ENCODE peak calls at places on chromosomes 11 and 22, in eight cellular contexts. One of them, this sample, is unnamed.

GRCh38 chr11:112523917-112524316 is 263.3 kb upstream of the PLET1 start:
- DNase-seq in naive thymus-derived CD8-positive, alpha-beta T cell: no peak
- DNase-seq in T-helper 17 cell: no peak
- DNase-seq in astrocyte of the spinal cord: no peak
- DNase-seq in nephron progenitor cell: no peak
- DNase-seq in neural crest cell: no peak
- DNase-seq in NCI-H2171 treated with DMSO at 0.1 percent for 48 hours: no peak
- DNase-seq in mucosa of gallbladder: no peak
- DNase-seq in this sample: no peak

GRCh38 chr11:117662255-117662654 is 134.8 kb downstream of the DSCAML1 start:
- DNase-seq in astrocyte of the spinal cord: no peak
- DNase-seq in mucosa of gallbladder: no peak
- DNase-seq in nephron progenitor cell: no peak
- DNase-seq in NCI-H2171 treated with DMSO at 0.1 percent for 48 hours: no peak
- DNase-seq in naive thymus-derived CD8-positive, alpha-beta T cell: no peak
- DNase-seq in neural crest cell: no peak
- DNase-seq in T-helper 17 cell: no peak
- DNase-seq in this sample: no peak

GRCh38 chr11:116935089-116935488 is 97.7 kb upstream of the APOA1 start:
- DNase-seq in mucosa of gallbladder: no peak
- DNase-seq in T-helper 17 cell: no peak
- DNase-seq in neural crest cell: no peak
- DNase-seq in nephron progenitor cell: no peak
- DNase-seq in astrocyte of the spinal cord: no peak
- DNase-seq in naive thymus-derived CD8-positive, alpha-beta T cell: no peak
- DNase-seq in NCI-H2171 treated with DMSO at 0.1 percent for 48 hours: no peak
- DNase-seq in this sample: no peak

GRCh38 chr11:128388182-128388815 is 199.1 kb downstream of the ETS1 start:
- DNase-seq in T-helper 17 cell: no peak
- DNase-seq in naive thymus-derived CD8-positive, alpha-beta T cell: no peak
- DNase-seq in mucosa of gallbladder: no peak
- DNase-seq in nephron progenitor cell: peak
- DNase-seq in astrocyte of the spinal cord: no peak
- DNase-seq in NCI-H2171 treated with DMSO at 0.1 percent for 48 hours: no peak
- DNase-seq in neural crest cell: no peak
- DNase-seq in this sample: no peak

GRCh38 chr22:39939830-39940229 is 20.4 kb upstream of the TMA7B start:
- DNase-seq in naive thymus-derived CD8-positive, alpha-beta T cell: no peak
- DNase-seq in T-helper 17 cell: no peak
- DNase-seq in astrocyte of the spinal cord: no peak
- DNase-seq in mucosa of gallbladder: no peak
- DNase-seq in neural crest cell: no peak
- DNase-seq in nephron progenitor cell: no peak
- DNase-seq in NCI-H2171 treated with DMSO at 0.1 percent for 48 hours: no peak
- DNase-seq in this sample: no peak

GRCh38 chr11:356610-357009 is 12.7 kb upstream of the B4GALNT4 start:
- DNase-seq in mucosa of gallbladder: no peak
- DNase-seq in nephron progenitor cell: no peak
- DNase-seq in astrocyte of the spinal cord: no peak
- DNase-seq in NCI-H2171 treated with DMSO at 0.1 percent for 48 hours: no peak
- DNase-seq in naive thymus-derived CD8-positive, alpha-beta T cell: no peak
- DNase-seq in neural crest cell: no peak
- DNase-seq in T-helper 17 cell: no peak
- DNase-seq in this sample: no peak

GRCh38 chr11:86244063-86244521 is 461 bp upstream of the EED start:
- DNase-seq in nephron progenitor cell: peak
- DNase-seq in T-helper 17 cell: peak
- DNase-seq in naive thymus-derived CD8-positive, alpha-beta T cell: peak
- DNase-seq in astrocyte of the spinal cord: no peak
- DNase-seq in neural crest cell: no peak
- DNase-seq in NCI-H2171 treated with DMSO at 0.1 percent for 48 hours: no peak
- DNase-seq in mucosa of gallbladder: peak
- DNase-seq in this sample: peak

GRCh38 chr11:8222820-8223512 is 40.7 kb downstream of the LMO1 start:
- DNase-seq in astrocyte of the spinal cord: no peak
- DNase-seq in naive thymus-derived CD8-positive, alpha-beta T cell: no peak
- DNase-seq in NCI-H2171 treated with DMSO at 0.1 percent for 48 hours: no peak
- DNase-seq in T-helper 17 cell: no peak
- DNase-seq in nephron progenitor cell: no peak
- DNase-seq in neural crest cell: no peak
- DNase-seq in mucosa of gallbladder: no peak
- DNase-seq in this sample: no peak

GRCh38 chr11:1060885-1061616 is 13.6 kb upstream of the MUC2 start:
- DNase-seq in nephron progenitor cell: no peak
- DNase-seq in mucosa of gallbladder: peak
- DNase-seq in neural crest cell: no peak
- DNase-seq in T-helper 17 cell: no peak
- DNase-seq in naive thymus-derived CD8-positive, alpha-beta T cell: no peak
- DNase-seq in NCI-H2171 treated with DMSO at 0.1 percent for 48 hours: no peak
- DNase-seq in astrocyte of the spinal cord: peak
- DNase-seq in this sample: no peak